ENCODE peak calls at places on chromosomes 5 and 9, in eight cellular contexts. V, L, Z, O, N, T, F and M are unnamed samples.

GRCh38 chr9:119027901-119028699 is 341.1 kb downstream of the BRINP1 start:
- DNase-seq in V (no peak), T (no peak), L (no peak), Z (no peak), O (no peak), N (no peak), F (no peak), M (no peak)

GRCh38 chr9:70136632-70137031 is 93.0 kb downstream of the MAMDC2 start:
- DNase-seq in N (no peak), T (no peak), L (peak; percentile 60), V (no peak), F (peak; percentile 83), O (no peak), Z (no peak), M (no peak)

GRCh38 chr5:133249593-133249992 is 197.8 kb downstream of the HSPA4 start:
- DNase-seq in F (no peak), T (no peak), V (no peak), Z (no peak), N (no peak), L (peak; percentile 15), O (no peak), M (no peak)

GRCh38 chr9:75889977-75890540 is 414 bp upstream of the PCSK5 start:
- DNase-seq in V (no peak), F (peak; percentile 64), Z (peak; percentile 34), L (peak; percentile 32), N (peak; percentile 38), T (peak; percentile 66), O (no peak), M (peak; percentile 60)

GRCh38 chr5:172299916-172300439 is 16.4 kb upstream of the UBTD2 start:
- DNase-seq in N (no peak), T (no peak), V (no peak), Z (no peak), L (peak; percentile 62), O (no peak), F (peak; percentile 58), M (no peak)

GRCh38 chr9:107161338-107161737 is 121.7 kb upstream of the RAD23B start:
- DNase-seq in F (no peak), T (no peak), V (no peak), N (no peak), L (no peak), Z (peak; percentile 22), O (no peak), M (no peak)

GRCh38 chr9:136517012-136517743 is 28.7 kb downstream of the NOTCH1 start:
- DNase-seq in F (no peak), V (no peak), L (no peak), Z (no peak), N (no peak), T (no peak), O (no peak), M (no peak)

GRCh38 chr5:7393921-7394799 is 1.8 kb upstream of the ADCY2 start:
- DNase-seq in L (no peak), N (no peak), Z (no peak), V (no peak), O (no peak), T (no peak), F (no peak), M (no peak)

GRCh38 chr5:55231029-55231475 is 2.4 kb downstream of the CCNO start:
- DNase-seq in L (peak; percentile 55), N (no peak), F (no peak), O (no peak), Z (no peak), T (no peak), V (no peak), M (no peak)

GRCh38 chr5:173581408-173582197 is 34.8 kb downstream of the BOD1 start:
- DNase-seq in L (peak; percentile 53), V (no peak), O (peak; percentile 4), T (no peak), Z (no peak), F (no peak), N (no peak), M (no peak)

GRCh38 chr5:54703091-54703490 is 185.5 kb downstream of the SNX18 start:
- DNase-seq in O (no peak), V (peak; percentile 59), L (peak; percentile 77), F (peak; percentile 44), N (peak; percentile 81), Z (no peak), T (peak; percentile 86), M (peak; percentile 56)

GRCh38 chr5:142960309-142960696 is 190.1 kb downstream of the ARHGAP26 start:
- DNase-seq in T (no peak), L (peak; percentile 97), V (no peak), F (peak; percentile 88), Z (no peak), N (no peak), O (no peak), M (peak; percentile 62)

GRCh38 chr9:116555102-116555501 is 132.0 kb upstream of the TRIM32 start:
- DNase-seq in O (no peak), N (no peak), F (no peak), V (no peak), Z (no peak), T (peak; percentile 67), L (no peak), M (no peak)

GRCh38 chr5:56698463-56699381 is 116.6 kb upstream of the MAP3K1 start:
- DNase-seq in V (no peak), F (no peak), Z (no peak), O (no peak), T (no peak), N (no peak), L (no peak), M (no peak)

GRCh38 chr5:139384591-139385051 is 1.5 kb upstream of the SLC23A1 start:
- DNase-seq in L (no peak), Z (no peak), N (no peak), T (no peak), F (no peak), V (no peak), O (no peak), M (no peak)

GRCh38 chr5:159402871-159403270 is 72.6 kb upstream of the IL12B start:
- DNase-seq in Z (no peak), F (no peak), N (no peak), L (no peak), V (no peak), T (no peak), O (no peak), M (no peak)

GRCh38 chr5:95620030-95620869 is at the start of gene GPR150:
- DNase-seq in T (peak; percentile 85), V (no peak), L (peak; percentile 70), O (peak; percentile 27), Z (peak; percentile 47), F (peak; percentile 32), N (no peak), M (no peak)

GRCh38 chr5:1948663-1949191 is 66.0 kb upstream of the IRX4 start:
- DNase-seq in T (peak; percentile 64), O (no peak), N (no peak), V (no peak), F (peak; percentile 99), Z (no peak), L (no peak), M (no peak)

GRCh38 chr5:58922392-58923171 is 339.7 kb downstream of the RAB3C start:
- DNase-seq in O (no peak), V (no peak), T (peak; percentile 93), F (no peak), Z (no peak), N (peak; percentile 80), L (no peak), M (no peak)

GRCh38 chr9:114287763-114288232 is 35.1 kb upstream of the ORM1 start:
- DNase-seq in F (no peak), Z (no peak), N (no peak), T (peak; percentile 21), O (no peak), L (no peak), V (no peak), M (no peak)

GRCh38 chr5:38426986-38427950 is 129.2 kb downstream of the LIFR start:
- DNase-seq in N (no peak), L (peak; percentile 49), T (no peak), F (peak; percentile 76), Z (no peak), O (no peak), V (no peak), M (no peak)

GRCh38 chr5:180472269-180472668 is 21.9 kb upstream of the CNOT6 start:
- DNase-seq in Z (no peak), T (no peak), N (no peak), V (no peak), L (no peak), O (no peak), F (no peak), M (no peak)

GRCh38 chr5:36876965-36877666 is 547 bp downstream of the NIPBL start:
- DNase-seq in V (no peak), O (peak; percentile 36), N (no peak), F (peak; percentile 72), L (peak; percentile 70), Z (peak; percentile 78), T (peak; percentile 85), M (no peak)

GRCh38 chr5:16886366-16886736 is 49.7 kb downstream of the MYO10 start:
- DNase-seq in V (peak; percentile 78), N (no peak), O (no peak), Z (no peak), T (no peak), F (no peak), L (no peak), M (no peak)

GRCh38 chr5:61450170-61450815 is 118.2 kb downstream of the ZSWIM6 start:
- DNase-seq in O (no peak), L (peak; percentile 87), Z (no peak), T (no peak), N (peak; percentile 71), F (peak; percentile 72), V (peak; percentile 81), M (peak; percentile 95)

GRCh38 chr9:87405677-87406544 is 91.8 kb upstream of the DAPK1 start:
- DNase-seq in F (no peak), T (no peak), L (no peak), V (no peak), N (peak; percentile 19), O (no peak), Z (no peak), M (peak; percentile 96)

GRCh38 chr5:125538469-125538868 is 792.0 kb upstream of the ZNF608 start:
- DNase-seq in F (no peak), Z (no peak), T (no peak), V (no peak), L (no peak), O (no peak), N (no peak), M (no peak)

GRCh38 chr5:34717426-34718327 is 61.5 kb downstream of the RAI14 start:
- DNase-seq in F (peak; percentile 54), N (peak; percentile 96), T (no peak), Z (no peak), V (peak; percentile 97), L (peak; percentile 100), O (no peak), M (peak; percentile 100)

GRCh38 chr9:96782241-96782640 is 4.4 kb upstream of the ZNF510 start:
- DNase-seq in N (no peak), F (no peak), Z (no peak), L (no peak), O (no peak), V (no peak), T (no peak), M (no peak)